ENCODE peak calls at places on chromosome 16, in nine cellular contexts. N is NCI-H510A; D is NCI-H2029 treated with DMSO at 0.1 percent for 48 hours; U is NCI-H1105; O is A549; V is stimulated activated naive CD8-positive, alpha-beta T cell treated with anti-CD3 and anti-CD28 coated beads, Interleukin-15, Interleukin-2, amounts not matched to agents 100 U/mL and 50 U/mL, for 24 hours; Z is BE2C; A is omental fat pad; M is neural crest cell. I is an unnamed sample.

GRCh38 chr16:71254832-71255560 is 24.5 kb upstream of the HYDIN start:
- DNase-seq in Z (no peak), A (no peak), O (no peak), U (no peak), V (no peak), M (no peak), N (no peak), D (no peak), I (no peak)

GRCh38 chr16:22075043-22075757 is 17.1 kb upstream of the VWA3A start:
- DNase-seq in M (no peak), V (no peak), Z (no peak), N (no peak), A (no peak), D (no peak), O (no peak), U (no peak), I (no peak)

GRCh38 chr16:88062341-88062861 is 111.2 kb downstream of the BANP start:
- DNase-seq in D (no peak), A (no peak), O (no peak), Z (no peak), V (no peak), N (no peak), U (no peak), M (no peak), I (no peak)

GRCh38 chr16:67000384-67001158 is 12.2 kb downstream of the CES4A start:
- DNase-seq in V (peak; percentile 57), A (no peak), U (peak; percentile 25), M (peak; percentile 16), Z (peak; percentile 70), N (peak; percentile 58), D (no peak), O (peak; percentile 58), I (peak; percentile 86)

GRCh38 chr16:56332464-56333079 is 92.8 kb downstream of the AMFR start:
- DNase-seq in M (peak; percentile 63), U (no peak), V (no peak), Z (no peak), O (peak; percentile 79), N (no peak), A (no peak), D (no peak), I (no peak)

GRCh38 chr16:79261461-79261860 is 339.1 kb downstream of the MAF start:
- DNase-seq in M (peak; percentile 33), V (peak; percentile 55), A (no peak), O (no peak), N (no peak), D (no peak), Z (no peak), U (no peak), I (peak; percentile 17)

GRCh38 chr16:22734313-22734869 is 79.6 kb upstream of the HS3ST2 start:
- DNase-seq in V (no peak), O (no peak), U (no peak), D (peak; percentile 21), Z (no peak), N (peak; percentile 72), M (no peak), A (no peak), I (no peak)

GRCh38 chr16:10868089-10868488 is 8.9 kb upstream of the CIITA start:
- DNase-seq in Z (no peak), O (no peak), A (no peak), M (no peak), D (no peak), N (no peak), U (no peak), V (no peak), I (no peak)

GRCh38 chr16:74778646-74779045 is 4.0 kb upstream of the FA2H start:
- DNase-seq in U (no peak), D (no peak), O (no peak), V (no peak), M (no peak), Z (no peak), A (no peak), N (peak; percentile 26), I (peak; percentile 33)

GRCh38 chr16:69859105-69859969 is 91.8 kb upstream of the CLEC18A start:
- DNase-seq in A (no peak), D (no peak), Z (no peak), N (no peak), O (peak; percentile 57), U (no peak), V (peak; percentile 10), M (no peak), I (peak; percentile 82)

GRCh38 chr16:27326738-27327585 is 13.2 kb downstream of the IL4R start:
- DNase-seq in D (no peak), Z (no peak), U (no peak), A (peak; percentile 74), N (peak; percentile 55), V (peak; percentile 60), M (no peak), O (peak; percentile 84), I (peak; percentile 16)

GRCh38 chr16:65658339-65659275 is 536.7 kb upstream of the CDH11 start:
- DNase-seq in M (no peak), V (no peak), U (no peak), A (no peak), Z (peak; percentile 81), N (no peak), O (no peak), D (no peak), I (peak; percentile 45)

GRCh38 chr16:50304467-50305440 is 38.4 kb downstream of the ADCY7 start:
- DNase-seq in V (no peak), N (no peak), A (peak; percentile 13), U (no peak), D (no peak), O (no peak), Z (no peak), M (no peak), I (no peak)

GRCh38 chr16:74748710-74749073 is 25.9 kb downstream of the FA2H start:
- DNase-seq in O (no peak), A (no peak), D (no peak), M (peak; percentile 20), N (no peak), V (no peak), U (no peak), Z (no peak), I (no peak)

GRCh38 chr16:8594149-8594666 is 3.9 kb upstream of the TMEM114 start:
- DNase-seq in V (no peak), N (no peak), D (no peak), A (no peak), U (no peak), Z (no peak), O (no peak), M (no peak), I (no peak)

GRCh38 chr16:80045944-80046660 is 445.6 kb upstream of the MAF start:
- DNase-seq in M (no peak), Z (no peak), D (no peak), O (no peak), A (no peak), V (no peak), N (no peak), U (peak; percentile 39), I (no peak)

GRCh38 chr16:62424206-62424605 is 388.0 kb upstream of the CDH8 start:
- DNase-seq in D (no peak), M (no peak), U (no peak), N (no peak), Z (no peak), O (no peak), A (no peak), V (no peak), I (no peak)

GRCh38 chr16:74743045-74743667 is 31.5 kb downstream of the FA2H start:
- DNase-seq in D (no peak), N (no peak), Z (no peak), V (no peak), M (no peak), U (no peak), O (peak; percentile 72), A (no peak), I (no peak)

I was measured in G401.